ENCODE peak calls at places on chromosomes 4 and X, in nine cellular contexts. One of them, this sample, is unnamed.

GRCh38 chrX:108331126-108331909 is 106.9 kb downstream of the COL4A6 start:
- DNase-seq in brain microvascular endothelial cell: no peak
- DNase-seq in endothelial cell: no peak
- DNase-seq in nephron progenitor cell: no peak
- DNase-seq in testis: no peak
- DNase-seq in GM10248: no peak
- DNase-seq in cardiac fibroblast: no peak
- DNase-seq in dorsolateral prefrontal cortex: no peak
- DNase-seq in psoas muscle: no peak
- DNase-seq in this sample: no peak

GRCh38 chrX:98931194-98931593 is 1478.9 kb downstream of the PCDH19 start:
- DNase-seq in psoas muscle: no peak
- DNase-seq in cardiac fibroblast: no peak
- DNase-seq in GM10248: no peak
- DNase-seq in dorsolateral prefrontal cortex: no peak
- DNase-seq in testis: no peak
- DNase-seq in brain microvascular endothelial cell: no peak
- DNase-seq in nephron progenitor cell: no peak
- DNase-seq in endothelial cell: no peak
- DNase-seq in this sample: no peak

GRCh38 chr4:79147251-79147650 is 178.6 kb downstream of the NAA11 start:
- DNase-seq in endothelial cell: no peak
- DNase-seq in psoas muscle: no peak
- DNase-seq in brain microvascular endothelial cell: no peak
- DNase-seq in cardiac fibroblast: no peak
- DNase-seq in testis: no peak
- DNase-seq in GM10248: no peak
- DNase-seq in dorsolateral prefrontal cortex: no peak
- DNase-seq in nephron progenitor cell: no peak
- DNase-seq in this sample: no peak

GRCh38 chrX:73562986-73563739 is at the start of gene CHIC1:
- DNase-seq in psoas muscle: peak; percentile 67
- DNase-seq in brain microvascular endothelial cell: peak; percentile 49
- DNase-seq in endothelial cell: peak; percentile 62
- DNase-seq in cardiac fibroblast: peak; percentile 66
- DNase-seq in testis: peak; percentile 78
- DNase-seq in GM10248: peak; percentile 66
- DNase-seq in dorsolateral prefrontal cortex: peak; percentile 60
- DNase-seq in nephron progenitor cell: peak; percentile 76
- DNase-seq in this sample: peak; percentile 45

GRCh38 chrX:103687696-103688191 is 1.2 kb upstream of the MORF4L2 start:
- DNase-seq in dorsolateral prefrontal cortex: peak; percentile 51
- DNase-seq in endothelial cell: peak; percentile 68
- DNase-seq in GM10248: peak; percentile 13
- DNase-seq in brain microvascular endothelial cell: peak; percentile 65
- DNase-seq in cardiac fibroblast: peak; percentile 86
- DNase-seq in nephron progenitor cell: peak; percentile 69
- DNase-seq in testis: peak; percentile 78
- DNase-seq in psoas muscle: peak; percentile 58
- DNase-seq in this sample: peak; percentile 51

GRCh38 chr4:125041372-125041930 is 273.3 kb upstream of the FAT4 start:
- DNase-seq in cardiac fibroblast: no peak
- DNase-seq in GM10248: no peak
- DNase-seq in dorsolateral prefrontal cortex: no peak
- DNase-seq in endothelial cell: no peak
- DNase-seq in nephron progenitor cell: no peak
- DNase-seq in testis: no peak
- DNase-seq in psoas muscle: no peak
- DNase-seq in brain microvascular endothelial cell: no peak
- DNase-seq in this sample: no peak

GRCh38 chr4:164700471-164700870 is 53.5 kb upstream of the SMIM31 start:
- DNase-seq in nephron progenitor cell: peak; percentile 48
- DNase-seq in psoas muscle: no peak
- DNase-seq in endothelial cell: peak; percentile 33
- DNase-seq in testis: peak; percentile 69
- DNase-seq in GM10248: peak; percentile 10
- DNase-seq in dorsolateral prefrontal cortex: no peak
- DNase-seq in brain microvascular endothelial cell: no peak
- DNase-seq in cardiac fibroblast: no peak
- DNase-seq in this sample: no peak

GRCh38 chrX:65750674-65751469 is 83.4 kb downstream of the MSN start:
- DNase-seq in dorsolateral prefrontal cortex: no peak
- DNase-seq in testis: no peak
- DNase-seq in brain microvascular endothelial cell: no peak
- DNase-seq in endothelial cell: no peak
- DNase-seq in GM10248: peak; percentile 18
- DNase-seq in nephron progenitor cell: no peak
- DNase-seq in psoas muscle: no peak
- DNase-seq in cardiac fibroblast: no peak
- DNase-seq in this sample: no peak

GRCh38 chr4:79964020-79964714 is 108.9 kb downstream of the ANTXR2 start:
- DNase-seq in GM10248: no peak
- DNase-seq in psoas muscle: no peak
- DNase-seq in testis: no peak
- DNase-seq in cardiac fibroblast: no peak
- DNase-seq in nephron progenitor cell: no peak
- DNase-seq in endothelial cell: no peak
- DNase-seq in dorsolateral prefrontal cortex: no peak
- DNase-seq in brain microvascular endothelial cell: no peak
- DNase-seq in this sample: no peak

GRCh38 chrX:47242321-47242720 is 9.5 kb downstream of the USP11 start:
- DNase-seq in testis: no peak
- DNase-seq in psoas muscle: no peak
- DNase-seq in endothelial cell: no peak
- DNase-seq in brain microvascular endothelial cell: no peak
- DNase-seq in dorsolateral prefrontal cortex: no peak
- DNase-seq in cardiac fibroblast: no peak
- DNase-seq in nephron progenitor cell: no peak
- DNase-seq in GM10248: no peak
- DNase-seq in this sample: no peak

GRCh38 chrX:140525448-140525847 is 20.6 kb upstream of the SOX3 start:
- DNase-seq in cardiac fibroblast: peak; percentile 19
- DNase-seq in GM10248: no peak
- DNase-seq in brain microvascular endothelial cell: no peak
- DNase-seq in nephron progenitor cell: no peak
- DNase-seq in dorsolateral prefrontal cortex: no peak
- DNase-seq in testis: no peak
- DNase-seq in endothelial cell: no peak
- DNase-seq in psoas muscle: no peak
- DNase-seq in this sample: no peak

GRCh38 chr4:64727960-64728359 is 318.7 kb upstream of the TECRL start:
- DNase-seq in nephron progenitor cell: no peak
- DNase-seq in brain microvascular endothelial cell: no peak
- DNase-seq in testis: no peak
- DNase-seq in cardiac fibroblast: no peak
- DNase-seq in GM10248: no peak
- DNase-seq in endothelial cell: no peak
- DNase-seq in dorsolateral prefrontal cortex: no peak
- DNase-seq in psoas muscle: no peak
- DNase-seq in this sample: no peak

GRCh38 chr4:157075811-157076577 is at the start of gene GLRB:
- DNase-seq in nephron progenitor cell: peak; percentile 72
- DNase-seq in dorsolateral prefrontal cortex: peak; percentile 42
- DNase-seq in brain microvascular endothelial cell: no peak
- DNase-seq in psoas muscle: peak; percentile 63
- DNase-seq in GM10248: peak; percentile 9
- DNase-seq in testis: peak; percentile 34
- DNase-seq in endothelial cell: peak; percentile 44
- DNase-seq in cardiac fibroblast: no peak
- DNase-seq in this sample: peak; percentile 27

GRCh38 chr4:2691952-2692435 is 64.1 kb downstream of the TNIP2 start:
- DNase-seq in nephron progenitor cell: no peak
- DNase-seq in GM10248: no peak
- DNase-seq in cardiac fibroblast: no peak
- DNase-seq in endothelial cell: no peak
- DNase-seq in dorsolateral prefrontal cortex: no peak
- DNase-seq in brain microvascular endothelial cell: no peak
- DNase-seq in testis: no peak
- DNase-seq in psoas muscle: no peak
- DNase-seq in this sample: no peak

GRCh38 chrX:18971506-18971905 is 12.4 kb downstream of the PHKA2 start:
- DNase-seq in dorsolateral prefrontal cortex: no peak
- DNase-seq in cardiac fibroblast: no peak
- DNase-seq in nephron progenitor cell: no peak
- DNase-seq in brain microvascular endothelial cell: no peak
- DNase-seq in endothelial cell: no peak
- DNase-seq in GM10248: no peak
- DNase-seq in testis: no peak
- DNase-seq in psoas muscle: no peak
- DNase-seq in this sample: no peak

GRCh38 chr4:83378426-83378825 is 43.8 kb upstream of the HPSE start:
- DNase-seq in dorsolateral prefrontal cortex: no peak
- DNase-seq in endothelial cell: no peak
- DNase-seq in psoas muscle: no peak
- DNase-seq in GM10248: no peak
- DNase-seq in nephron progenitor cell: no peak
- DNase-seq in testis: no peak
- DNase-seq in cardiac fibroblast: no peak
- DNase-seq in brain microvascular endothelial cell: no peak
- DNase-seq in this sample: no peak

GRCh38 chrX:45502396-45502795 is 301.7 kb upstream of the DIPK2B start:
- DNase-seq in endothelial cell: no peak
- DNase-seq in cardiac fibroblast: no peak
- DNase-seq in dorsolateral prefrontal cortex: no peak
- DNase-seq in GM10248: no peak
- DNase-seq in nephron progenitor cell: no peak
- DNase-seq in testis: no peak
- DNase-seq in psoas muscle: no peak
- DNase-seq in brain microvascular endothelial cell: no peak
- DNase-seq in this sample: no peak

GRCh38 chrX:39777623-39778025 is 320.1 kb downstream of the BCOR start:
- DNase-seq in dorsolateral prefrontal cortex: no peak
- DNase-seq in nephron progenitor cell: no peak
- DNase-seq in GM10248: no peak
- DNase-seq in endothelial cell: no peak
- DNase-seq in psoas muscle: no peak
- DNase-seq in cardiac fibroblast: no peak
- DNase-seq in brain microvascular endothelial cell: no peak
- DNase-seq in testis: no peak
- DNase-seq in this sample: no peak

GRCh38 chr4:73836373-73837269 is at the start of gene CXCL6:
- DNase-seq in dorsolateral prefrontal cortex: no peak
- DNase-seq in GM10248: no peak
- DNase-seq in cardiac fibroblast: peak; percentile 81
- DNase-seq in nephron progenitor cell: peak; percentile 66
- DNase-seq in psoas muscle: peak; percentile 58
- DNase-seq in testis: peak; percentile 21
- DNase-seq in brain microvascular endothelial cell: no peak
- DNase-seq in endothelial cell: peak; percentile 39
- DNase-seq in this sample: peak; percentile 36
- TF ChIP-seq CTCF in dorsolateral prefrontal cortex: no peak
- TF ChIP-seq CTCF in GM10248: no peak
- TF ChIP-seq CTCF in cardiac fibroblast: no peak
- TF ChIP-seq CTCF in nephron progenitor cell: no peak
- TF ChIP-seq CTCF in psoas muscle: no peak
- TF ChIP-seq CTCF in testis: no peak
- TF ChIP-seq CTCF in brain microvascular endothelial cell: no peak
- TF ChIP-seq CTCF in endothelial cell: no peak
- TF ChIP-seq CTCF in this sample: peak; percentile 8

GRCh38 chr4:146255874-146256273 is 41.5 kb downstream of the REELD1 start:
- DNase-seq in cardiac fibroblast: peak; percentile 76
- DNase-seq in dorsolateral prefrontal cortex: no peak
- DNase-seq in endothelial cell: no peak
- DNase-seq in psoas muscle: no peak
- DNase-seq in brain microvascular endothelial cell: peak; percentile 87
- DNase-seq in testis: no peak
- DNase-seq in GM10248: no peak
- DNase-seq in nephron progenitor cell: no peak
- DNase-seq in this sample: no peak

GRCh38 chr4:146252941-146253340 is 38.6 kb downstream of the REELD1 start:
- DNase-seq in brain microvascular endothelial cell: no peak
- DNase-seq in cardiac fibroblast: no peak
- DNase-seq in endothelial cell: no peak
- DNase-seq in dorsolateral prefrontal cortex: no peak
- DNase-seq in testis: no peak
- DNase-seq in nephron progenitor cell: no peak
- DNase-seq in GM10248: no peak
- DNase-seq in psoas muscle: no peak
- DNase-seq in this sample: no peak

GRCh38 chr4:146256328-146256727 is 42.0 kb downstream of the REELD1 start:
- DNase-seq in testis: no peak
- DNase-seq in endothelial cell: no peak
- DNase-seq in psoas muscle: no peak
- DNase-seq in nephron progenitor cell: no peak
- DNase-seq in brain microvascular endothelial cell: no peak
- DNase-seq in dorsolateral prefrontal cortex: no peak
- DNase-seq in cardiac fibroblast: no peak
- DNase-seq in GM10248: no peak
- DNase-seq in this sample: no peak

GRCh38 chr4:146257511-146257910 is 43.2 kb downstream of the REELD1 start:
- DNase-seq in brain microvascular endothelial cell: no peak
- DNase-seq in GM10248: no peak
- DNase-seq in dorsolateral prefrontal cortex: no peak
- DNase-seq in nephron progenitor cell: no peak
- DNase-seq in cardiac fibroblast: no peak
- DNase-seq in testis: no peak
- DNase-seq in endothelial cell: no peak
- DNase-seq in psoas muscle: no peak
- DNase-seq in this sample: no peak

GRCh38 chr4:146255463-146255862 is 41.1 kb downstream of the REELD1 start:
- DNase-seq in nephron progenitor cell: no peak
- DNase-seq in testis: no peak
- DNase-seq in endothelial cell: no peak
- DNase-seq in dorsolateral prefrontal cortex: no peak
- DNase-seq in GM10248: no peak
- DNase-seq in brain microvascular endothelial cell: peak; percentile 63
- DNase-seq in cardiac fibroblast: peak; percentile 69
- DNase-seq in psoas muscle: no peak
- DNase-seq in this sample: no peak
- TF ChIP-seq CTCF in nephron progenitor cell: no peak
- TF ChIP-seq CTCF in testis: no peak
- TF ChIP-seq CTCF in endothelial cell: no peak
- TF ChIP-seq CTCF in dorsolateral prefrontal cortex: no peak
- TF ChIP-seq CTCF in GM10248: no peak
- TF ChIP-seq CTCF in brain microvascular endothelial cell: peak; percentile 41
- TF ChIP-seq CTCF in cardiac fibroblast: no peak
- TF ChIP-seq CTCF in psoas muscle: no peak
- TF ChIP-seq CTCF in this sample: no peak

DNA sequence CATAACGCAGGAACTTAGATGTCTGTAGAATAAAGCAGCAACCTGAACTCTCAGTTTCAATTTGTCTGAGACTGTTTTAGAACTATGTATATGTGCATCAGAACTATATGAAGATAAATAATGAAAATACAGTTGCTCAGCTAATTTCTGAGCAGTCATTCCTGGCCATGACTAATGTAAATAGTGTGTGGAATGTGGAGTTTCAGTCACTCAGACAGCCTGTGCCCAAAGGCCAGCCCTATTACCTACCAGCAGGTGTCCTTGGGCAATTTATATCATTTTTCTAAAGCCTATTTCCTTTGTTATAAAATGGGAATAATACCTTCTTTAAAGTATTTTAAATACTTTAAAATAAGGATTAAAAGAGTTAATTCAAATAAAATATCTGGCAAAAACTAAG is 56.0 kb upstream of the RELL1 start:
- DNase-seq in nephron progenitor cell: no peak
- DNase-seq in testis: no peak
- DNase-seq in dorsolateral prefrontal cortex: no peak
- DNase-seq in brain microvascular endothelial cell: no peak
- DNase-seq in endothelial cell: no peak
- DNase-seq in psoas muscle: no peak
- DNase-seq in cardiac fibroblast: peak; percentile 36
- DNase-seq in GM10248: no peak
- DNase-seq in this sample: no peak
- TF ChIP-seq CTCF in nephron progenitor cell: no peak
- TF ChIP-seq CTCF in testis: no peak
- TF ChIP-seq CTCF in dorsolateral prefrontal cortex: no peak
- TF ChIP-seq CTCF in brain microvascular endothelial cell: no peak
- TF ChIP-seq CTCF in endothelial cell: no peak
- TF ChIP-seq CTCF in psoas muscle: no peak
- TF ChIP-seq CTCF in cardiac fibroblast: no peak
- TF ChIP-seq CTCF in GM10248: no peak
- TF ChIP-seq CTCF in this sample: peak; percentile 28

GRCh38 chr4:63578383-63578782 is 830.9 kb downstream of the TECRL start:
- DNase-seq in cardiac fibroblast: no peak
- DNase-seq in GM10248: no peak
- DNase-seq in brain microvascular endothelial cell: no peak
- DNase-seq in testis: no peak
- DNase-seq in dorsolateral prefrontal cortex: no peak
- DNase-seq in nephron progenitor cell: no peak
- DNase-seq in psoas muscle: no peak
- DNase-seq in endothelial cell: no peak
- DNase-seq in this sample: no peak
- TF ChIP-seq CTCF in cardiac fibroblast: no peak
- TF ChIP-seq CTCF in GM10248: no peak
- TF ChIP-seq CTCF in brain microvascular endothelial cell: no peak
- TF ChIP-seq CTCF in testis: no peak
- TF ChIP-seq CTCF in dorsolateral prefrontal cortex: no peak
- TF ChIP-seq CTCF in nephron progenitor cell: no peak
- TF ChIP-seq CTCF in psoas muscle: no peak
- TF ChIP-seq CTCF in endothelial cell: no peak
- TF ChIP-seq CTCF in this sample: no peak